ENCODE peak calls at places on chromosomes 2 and 18, in seven cellular contexts. H is endothelial cell; P is bronchial epithelial cell; C is GM13976; U is fibroblast of lung; D is progenitor cell of endocrine pancreas; F is CD4-positive, alpha-beta T cell. E is an unnamed sample.

GRCh38 chr2:217609952-217610351 is 392.8 kb downstream of the TNS1 start:
- DNase-seq in U (no peak), C (no peak), F (no peak), D (no peak), H (no peak), P (no peak), E (no peak)

GRCh38 chr2:159227467-159227866 is 59.0 kb downstream of the WDSUB1 start:
- DNase-seq in U (no peak), H (no peak), P (no peak), D (no peak), F (no peak), C (no peak), E (no peak)

GRCh38 chr2:71746946-71747501 is 293.7 kb downstream of the DYSF start:
- DNase-seq in H (no peak), U (peak; percentile 61), P (no peak), D (no peak), C (no peak), F (no peak), E (no peak)

GRCh38 chr2:166042768-166043390 is 84.9 kb downstream of the SCN1A start:
- DNase-seq in P (peak; percentile 83), H (no peak), F (no peak), C (no peak), D (no peak), U (peak; percentile 3), E (no peak)

GRCh38 chr18:24894880-24895279 is 434.4 kb downstream of the HRH4 start:
- DNase-seq in D (no peak), C (no peak), U (peak; percentile 43), H (no peak), F (no peak), P (no peak), E (no peak)

GRCh38 chr2:45289018-45289417 is 279.8 kb upstream of the SIX2 start:
- DNase-seq in C (no peak), P (no peak), H (no peak), F (no peak), D (no peak), U (no peak), E (peak; percentile 29)

GRCh38 chr2:172833898-172834297 is 98.3 kb downstream of the RAPGEF4 start:
- DNase-seq in U (peak; percentile 73), H (no peak), D (no peak), P (no peak), C (no peak), F (no peak), E (no peak)

GRCh38 chr2:150586858-150587257 is 99.4 kb upstream of the RND3 start:
- DNase-seq in C (no peak), P (peak; percentile 94), F (no peak), H (no peak), U (peak; percentile 71), D (no peak), E (no peak)

GRCh38 chr18:46950064-46950656 is 32.8 kb downstream of the KATNAL2 start:
- DNase-seq in U (peak; percentile 24), H (no peak), P (peak; percentile 36), F (no peak), D (no peak), C (peak; percentile 41), E (peak; percentile 60)

GRCh38 chr18:59907172-59907571 is 7.4 kb downstream of the PMAIP1 start:
- DNase-seq in D (no peak), F (no peak), P (no peak), H (no peak), C (no peak), U (no peak), E (no peak)

GRCh38 chr2:200661477-200661876 is 75.7 kb downstream of the AOX1 start:
- DNase-seq in H (no peak), U (no peak), F (no peak), D (no peak), C (no peak), P (no peak), E (no peak)

GRCh38 chr18:77131652-77132368 is 773 bp downstream of the MBP start:
- DNase-seq in H (peak; percentile 39), P (no peak), D (peak; percentile 60), F (no peak), C (peak; percentile 80), U (no peak), E (peak; percentile 73)

GRCh38 chr2:32688511-32688910 is 60.7 kb downstream of the TTC27 start:
- DNase-seq in F (no peak), U (peak; percentile 41), C (no peak), P (peak; percentile 89), D (no peak), H (no peak), E (peak; percentile 33)

GRCh38 chr18:55018602-55019001 is 59.3 kb upstream of the CCDC68 start:
- DNase-seq in C (no peak), H (no peak), U (peak; percentile 69), P (peak; percentile 56), D (no peak), F (no peak), E (no peak)

GRCh38 chr2:217797170-217797569 is 205.6 kb downstream of the TNS1 start:
- DNase-seq in U (no peak), F (no peak), C (peak; percentile 9), D (peak; percentile 1), H (no peak), P (peak; percentile 30), E (no peak)

GRCh38 chr2:43475922-43476321 is 119.9 kb downstream of the THADA start:
- DNase-seq in P (no peak), U (no peak), F (no peak), D (no peak), C (no peak), H (no peak), E (no peak)
- TF ChIP-seq CTCF in P (no peak), U (no peak), F (no peak), D (no peak), C (no peak), H (no peak), E (no peak)

GRCh38 chr2:31088516-31089195 is 49.6 kb downstream of the GALNT14 start:
- DNase-seq in D (no peak), F (no peak), H (no peak), P (no peak), U (no peak), C (no peak), E (no peak)
- TF ChIP-seq CTCF in D (no peak), F (no peak), H (no peak), P (no peak), U (no peak), C (no peak), E (no peak)

DNA sequence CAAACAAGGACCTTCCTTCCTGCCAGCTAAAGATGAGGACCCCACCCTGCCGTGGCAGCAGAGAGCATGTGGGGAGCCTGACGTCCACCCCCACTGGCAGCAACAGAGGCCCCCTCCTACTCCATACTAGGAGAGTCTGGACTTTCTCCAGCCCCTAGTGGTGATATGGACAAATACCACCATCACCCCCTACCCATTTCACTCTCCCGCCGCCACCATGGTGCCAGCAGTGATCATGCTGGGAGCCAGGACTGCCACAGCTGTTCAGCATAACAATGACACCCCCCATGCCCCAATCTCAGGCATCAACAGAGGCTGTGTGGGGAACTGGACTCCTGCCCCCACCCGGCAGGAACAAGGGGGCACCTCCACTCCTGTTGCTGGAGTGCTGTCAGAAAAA is 42.7 kb upstream of the ATP9B start:
- DNase-seq in P (no peak), H (no peak), U (no peak), F (no peak), C (no peak), D (no peak), E (no peak)
- TF ChIP-seq CTCF in P (no peak), H (peak; percentile 35), U (no peak), F (no peak), C (no peak), D (no peak), E (no peak)

GRCh38 chr2:131153529-131153928 is 48.4 kb downstream of the PLEKHB2 start:
- DNase-seq in F (no peak), U (no peak), D (no peak), C (no peak), H (no peak), P (no peak), E (no peak)

GRCh38 chr2:131154071-131154531 is 49.0 kb downstream of the PLEKHB2 start:
- DNase-seq in C (peak; percentile 89), F (peak; percentile 59), H (peak; percentile 76), P (peak; percentile 45), D (peak; percentile 60), U (peak; percentile 50), E (peak; percentile 89)

GRCh38 chr2:131154647-131155046 is 49.5 kb downstream of the PLEKHB2 start:
- DNase-seq in U (no peak), P (no peak), D (no peak), F (no peak), C (no peak), H (no peak), E (no peak)

GRCh38 chr2:131151398-131151797 is 46.3 kb downstream of the PLEKHB2 start:
- DNase-seq in F (no peak), D (no peak), U (no peak), C (no peak), H (no peak), P (no peak), E (no peak)

DNA sequence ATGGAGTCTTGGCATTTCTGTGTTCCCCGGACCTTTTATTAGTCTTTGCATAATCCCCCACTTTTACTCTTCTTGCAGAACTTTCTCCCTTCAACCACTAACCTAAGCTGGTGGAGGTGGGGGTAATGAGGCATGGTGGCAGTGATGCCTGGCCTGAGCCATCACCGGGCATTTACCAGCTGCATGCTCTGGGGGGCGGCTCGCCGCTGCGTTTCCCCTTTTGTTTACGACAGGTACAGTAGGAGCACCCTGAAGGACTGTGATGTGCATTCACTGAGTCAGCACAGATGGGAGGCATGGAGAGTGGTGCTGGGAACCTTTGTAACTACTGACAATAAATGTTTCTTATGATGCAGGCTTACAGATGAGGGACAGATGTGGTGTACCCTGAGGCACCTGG is 46.9 kb downstream of the PLEKHB2 start:
- DNase-seq in D (no peak), H (no peak), F (no peak), C (no peak), U (no peak), P (no peak), E (no peak)
- TF ChIP-seq CTCF in D (no peak), H (no peak), F (no peak), C (no peak), U (no peak), P (no peak), E (no peak)

E was measured in GM13977.